ENCODE peak calls at places on chromosomes 6 and 20, in ten cellular contexts. B is nephron progenitor cell, O is uterus, Q is GM12864, T is progenitor cell of endocrine pancreas, G is epithelial cell of esophagus, H is breast epithelium, I is MCF 10A, C is IMR-90, K is foreskin fibroblast. X is an unnamed sample.

GRCh38 chr6:20338160-20338559 is 63.5 kb upstream of the E2F3 start:
- DNase-seq in B (no peak), O (no peak), Q (no peak), T (no peak), G (peak), H (no peak), I (no peak), C (peak), K (no peak), X (no peak)

GRCh38 chr6:11938285-11938890 is 73.7 kb upstream of the HIVEP1 start:
- DNase-seq in B (peak), O (no peak), Q (no peak), T (no peak), G (no peak), H (no peak), I (no peak), C (no peak), K (no peak), X (peak)

GRCh38 chr6:157891544-157892362 is 68.7 kb downstream of the SNX9 start:
- DNase-seq in B (no peak), O (no peak), Q (no peak), T (no peak), G (no peak), H (no peak), I (no peak), C (no peak), K (no peak), X (no peak)

GRCh38 chr6:37667050-37667814 is 30.5 kb downstream of the MDGA1 start:
- DNase-seq in B (no peak), O (no peak), Q (no peak), T (no peak), G (no peak), H (no peak), I (no peak), C (peak), K (peak), X (no peak)

GRCh38 chr6:42400031-42400760 is 51.5 kb downstream of the TRERF1 start:
- DNase-seq in B (no peak), O (no peak), Q (no peak), T (no peak), G (no peak), H (no peak), I (no peak), C (no peak), K (no peak), X (no peak)

GRCh38 chr6:132190815-132191175 is 210.5 kb downstream of the MOXD1 start:
- DNase-seq in B (no peak), O (no peak), Q (no peak), T (no peak), G (no peak), H (no peak), I (peak), C (peak), K (peak), X (no peak)

GRCh38 chr6:44489912-44490604 is 102.6 kb downstream of the CDC5L start:
- DNase-seq in B (no peak), O (peak), Q (no peak), T (no peak), G (peak), H (no peak), I (peak), C (peak), K (peak), X (no peak)

GRCh38 chr6:132819405-132820145 is 5.2 kb downstream of the RPS12 start:
- DNase-seq in B (no peak), O (no peak), Q (no peak), T (no peak), G (peak), H (no peak), I (peak), C (peak), K (no peak), X (no peak)

GRCh38 chr6:113936093-113936934 is 34.6 kb downstream of the HDAC2 start:
- DNase-seq in B (peak), O (no peak), Q (peak), T (no peak), G (peak), H (no peak), I (peak), C (peak), K (peak), X (no peak)

GRCh38 chr6:168625602-168626001 is 184.6 kb downstream of the SMOC2 start:
- DNase-seq in B (peak), O (no peak), Q (no peak), T (no peak), G (no peak), H (no peak), I (no peak), C (no peak), K (no peak), X (no peak)
- TF ChIP-seq CTCF in B (no peak), O (no peak), Q (no peak), T (no peak), G (no peak), H (no peak), I (no peak), C (no peak), K (no peak), X (no peak)

GRCh38 chr20:13822459-13822858 is 37.6 kb downstream of the NDUFAF5 start:
- DNase-seq in B (no peak), O (no peak), Q (no peak), T (no peak), G (no peak), H (no peak), I (no peak), C (no peak), K (no peak), X (no peak)
- TF ChIP-seq CTCF in B (no peak), O (no peak), Q (no peak), T (no peak), G (no peak), H (no peak), I (no peak), C (no peak), K (no peak), X (no peak)

GRCh38 chr20:17881741-17882064 is 86.9 kb downstream of the SNX5 start:
- DNase-seq in B (no peak), O (no peak), Q (no peak), T (no peak), G (no peak), H (no peak), I (no peak), C (no peak), K (no peak), X (no peak)

GRCh38 chr20:17875981-17876385 is 92.6 kb downstream of the SNX5 start:
- DNase-seq in B (no peak), O (no peak), Q (no peak), T (no peak), G (no peak), H (no peak), I (no peak), C (no peak), K (no peak), X (no peak)

GRCh38 chr20:17878069-17878911 is 90.3 kb downstream of the SNX5 start:
- DNase-seq in B (no peak), O (no peak), Q (no peak), T (no peak), G (no peak), H (no peak), I (no peak), C (no peak), K (no peak), X (no peak)

GRCh38 chr20:17882065-17882833 is 86.3 kb downstream of the SNX5 start:
- DNase-seq in B (no peak), O (no peak), Q (no peak), T (no peak), G (no peak), H (no peak), I (no peak), C (no peak), K (no peak), X (peak)

DNA sequence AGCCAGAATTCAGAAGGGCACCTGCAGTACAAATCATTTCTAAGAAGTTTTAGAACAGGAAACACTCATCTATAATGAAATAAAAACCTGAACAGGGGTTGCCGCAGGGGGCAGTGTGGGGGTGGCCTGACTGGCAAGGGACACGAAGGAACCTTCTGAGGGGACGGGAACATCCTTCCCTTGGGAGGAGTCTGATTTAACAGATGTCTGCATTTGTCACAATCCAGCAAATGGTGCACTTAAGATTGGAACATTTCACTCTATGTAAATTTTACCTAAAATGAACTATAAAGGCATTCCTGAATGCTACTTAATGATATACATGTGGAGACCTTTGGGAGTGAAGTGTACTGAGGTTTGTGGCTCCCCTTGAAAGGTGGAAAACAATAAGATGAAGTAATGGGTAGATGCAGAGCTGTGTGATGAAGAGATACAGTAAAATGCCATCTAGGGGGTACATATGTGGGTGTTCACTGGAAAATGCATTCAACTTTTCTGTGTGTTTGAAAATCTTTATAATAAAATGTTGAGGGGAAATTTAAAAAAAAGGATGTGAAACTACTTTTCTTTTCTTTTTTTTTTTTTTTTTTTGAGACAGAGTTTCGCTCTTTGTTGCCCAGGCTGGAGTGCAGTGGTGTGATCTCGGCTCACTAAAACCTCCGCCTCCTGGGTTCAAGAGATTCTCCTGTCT is 89.5 kb downstream of the SNX5 start:
- DNase-seq in B (no peak), O (no peak), Q (no peak), T (no peak), G (no peak), H (peak), I (no peak), C (no peak), K (no peak), X (peak)
- TF ChIP-seq CTCF in B (no peak), O (no peak), Q (peak), T (no peak), G (no peak), H (no peak), I (no peak), C (no peak), K (peak), X (no peak)

DNA sequence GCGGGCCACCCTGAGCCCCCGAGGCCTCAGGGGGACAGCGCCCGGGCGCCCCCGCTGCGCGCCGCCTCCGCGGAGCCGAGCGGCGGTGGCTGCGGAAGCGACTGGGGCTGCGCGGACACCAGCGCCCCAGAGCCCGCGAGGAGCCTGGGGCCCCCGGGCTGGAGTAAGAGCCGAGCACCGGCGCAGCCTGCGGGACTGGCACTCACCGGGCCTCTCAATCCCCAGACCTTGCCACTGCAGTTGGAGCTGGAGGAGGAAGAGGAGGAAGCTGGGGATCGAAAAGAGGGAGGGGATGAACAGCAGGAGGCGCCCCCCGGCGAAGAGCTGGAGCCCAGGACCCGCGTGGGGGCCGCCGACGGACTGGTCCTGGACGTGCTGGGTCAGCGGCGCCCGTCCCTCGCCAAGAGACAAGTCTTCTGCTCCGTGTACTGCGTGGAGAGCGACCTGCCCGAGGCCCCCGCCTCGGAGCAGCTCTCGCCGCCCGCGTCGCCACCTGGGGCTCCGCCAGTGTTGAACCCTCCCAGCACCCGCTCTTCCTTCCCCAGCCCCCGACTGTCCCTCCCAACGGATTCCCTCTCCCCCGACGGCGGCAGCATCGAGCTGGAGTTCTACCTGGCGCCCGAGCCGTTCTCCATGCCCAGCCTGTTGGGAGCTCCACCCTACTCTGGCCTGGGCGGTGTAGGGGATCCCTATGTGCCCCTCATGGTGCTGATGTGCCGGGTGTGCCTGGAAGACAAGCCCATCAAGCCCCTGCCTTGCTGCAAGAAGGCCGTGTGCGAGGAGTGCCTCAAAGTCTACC is 579 bp downstream of the RNF217 start:
- DNase-seq in B (peak), O (peak), Q (no peak), T (peak), G (peak), H (no peak), I (peak), C (peak), K (no peak), X (peak)
- TF ChIP-seq CTCF in B (no peak), O (peak), Q (no peak), T (peak), G (no peak), H (no peak), I (no peak), C (no peak), K (no peak), X (no peak)

DNA sequence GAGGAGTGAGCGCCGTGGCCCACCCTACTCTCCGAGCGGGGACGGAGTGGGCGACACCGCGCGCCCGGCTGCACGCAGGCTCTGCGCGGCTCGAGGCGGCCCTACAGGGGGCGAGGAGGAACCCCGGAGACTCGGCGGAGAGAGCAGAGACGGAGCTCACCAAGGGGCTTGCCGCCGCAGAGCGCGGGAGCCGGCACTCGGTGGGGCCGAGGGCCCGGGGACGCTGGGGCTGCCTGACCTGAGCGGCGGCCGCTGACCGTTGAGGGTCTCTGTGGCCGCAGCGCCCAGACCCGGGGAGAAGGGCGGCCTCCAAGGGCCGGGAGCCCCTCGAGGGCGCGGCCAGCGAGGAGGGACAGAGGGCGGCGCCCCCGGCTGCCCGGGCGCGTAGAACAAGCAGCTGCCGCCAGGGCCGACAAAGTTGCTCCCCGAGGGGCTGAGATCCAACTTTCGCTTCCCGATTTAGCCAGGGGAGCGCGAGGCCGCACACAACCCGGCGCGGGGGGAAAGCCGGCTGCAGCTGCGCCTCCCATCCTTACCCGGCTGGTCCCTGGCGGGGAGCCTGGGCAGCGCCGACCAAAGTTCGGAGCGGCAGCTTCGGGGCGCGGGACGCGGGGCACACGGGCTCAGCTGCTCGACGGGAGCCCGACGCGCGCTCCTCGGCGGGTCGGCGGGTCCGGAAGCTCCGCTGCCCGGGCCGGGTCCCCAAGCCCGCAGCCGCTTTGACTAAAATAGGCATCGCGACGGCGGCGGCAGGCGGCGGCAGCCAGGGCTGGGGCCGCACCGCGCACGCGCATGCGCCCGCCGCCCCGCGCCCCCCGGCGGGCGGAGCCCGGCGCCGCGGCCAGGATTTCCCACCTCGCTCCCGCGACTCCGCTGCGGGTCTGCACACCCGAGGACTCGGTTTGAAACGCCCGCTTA is 43.1 kb downstream of the POPDC3 start:
- DNase-seq in B (peak), O (peak), Q (no peak), T (peak), G (peak), H (no peak), I (peak), C (peak), K (peak), X (peak)
- TF ChIP-seq CTCF in B (peak), O (peak), Q (no peak), T (peak), G (no peak), H (peak), I (peak), C (peak), K (peak), X (peak)

GRCh38 chr20:13220857-13221297 is at the start of gene ISM1:
- DNase-seq in B (peak), O (peak), Q (no peak), T (peak), G (peak), H (no peak), I (no peak), C (no peak), K (no peak), X (no peak)
- TF ChIP-seq CTCF in B (no peak), O (no peak), Q (no peak), T (no peak), G (no peak), H (no peak), I (no peak), C (no peak), K (no peak), X (no peak)

DNA sequence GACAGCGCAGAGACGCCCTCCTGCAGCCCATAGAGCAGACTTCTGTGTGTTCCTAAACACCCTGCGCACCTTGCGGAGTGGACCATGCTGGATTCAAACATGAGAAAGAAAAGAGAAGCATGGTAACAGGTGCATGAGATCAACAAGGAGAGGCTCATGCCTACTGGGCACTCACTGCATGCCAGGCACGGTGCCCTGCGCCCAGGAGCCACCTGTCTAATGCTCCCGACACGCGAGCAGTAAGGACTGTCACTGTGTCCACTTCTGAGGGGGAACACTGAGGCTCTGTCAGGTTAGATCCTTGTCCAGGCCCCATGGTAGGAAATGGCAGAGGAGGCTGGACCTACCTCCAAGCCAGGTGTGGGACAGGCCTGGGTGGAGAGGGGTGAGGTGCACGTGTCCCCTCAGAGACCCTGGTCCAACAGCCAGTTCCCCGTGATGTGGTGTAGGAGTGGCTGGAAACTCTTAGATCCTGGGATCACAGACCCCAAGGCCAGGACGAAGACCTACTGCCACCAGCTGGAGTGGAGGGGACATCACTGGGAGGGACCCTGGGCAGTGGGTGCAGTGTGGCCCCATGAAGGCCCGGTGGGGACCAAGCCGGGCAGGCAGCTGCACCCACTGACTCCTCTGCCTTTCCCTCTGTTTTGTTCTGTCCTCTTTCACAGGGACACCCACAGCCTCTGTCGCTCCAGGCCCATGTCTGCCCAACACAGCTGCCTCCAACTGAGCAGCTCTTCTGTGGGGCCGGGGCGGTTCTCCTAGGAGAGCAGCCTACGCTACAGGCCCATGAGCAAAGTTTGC is 29.5 kb downstream of the ZBP1 start:
- DNase-seq in B (no peak), O (no peak), Q (no peak), T (no peak), G (no peak), H (no peak), I (no peak), C (no peak), K (no peak), X (no peak)
- TF ChIP-seq CTCF in B (no peak), O (no peak), Q (no peak), T (no peak), G (no peak), H (no peak), I (no peak), C (no peak), K (no peak), X (no peak)

X was measured in Peyer's patch.